ENCODE peak calls at places on chromosome 2, in nine cellular contexts. A, K, O, B, G, Y, R, E and W are unnamed samples.

GRCh38 chr2:58757971-58758370 is 516.8 kb upstream of the FANCL start:
- DNase-seq in A (no peak), K (no peak), O (no peak), B (no peak), G (no peak), Y (no peak), R (no peak), E (no peak), W (no peak)

GRCh38 chr2:220259656-220260055 is 632.2 kb downstream of the SLC4A3 start:
- DNase-seq in A (no peak), K (no peak), O (no peak), B (no peak), G (no peak), Y (no peak), R (no peak), E (no peak), W (no peak)

GRCh38 chr2:240437861-240438809 is 2.7 kb downstream of the GPC1 start:
- DNase-seq in A (no peak), K (peak; percentile 77), O (peak; percentile 75), B (peak; percentile 47), G (peak; percentile 24), Y (peak; percentile 76), R (peak; percentile 52), E (peak; percentile 41), W (peak; percentile 52)

GRCh38 chr2:179332903-179333302 is 68.3 kb upstream of the SESTD1 start:
- DNase-seq in A (peak; percentile 40), K (peak; percentile 51), O (no peak), B (peak; percentile 77), G (no peak), Y (no peak), R (no peak), E (peak; percentile 79), W (no peak)

GRCh38 chr2:119350311-119350998 is 16.2 kb downstream of the C2orf76 start:
- DNase-seq in A (no peak), K (no peak), O (no peak), B (no peak), G (no peak), Y (no peak), R (no peak), E (no peak), W (no peak)

GRCh38 chr2:214069254-214069653 is 341.6 kb upstream of the VWC2L start:
- DNase-seq in A (peak; percentile 37), K (peak; percentile 51), O (peak; percentile 4), B (peak; percentile 99), G (peak; percentile 57), Y (peak; percentile 13), R (peak; percentile 20), E (peak; percentile 95), W (no peak)

GRCh38 chr2:111221701-111222100 is 101.0 kb downstream of the BCL2L11 start:
- DNase-seq in A (no peak), K (no peak), O (no peak), B (no peak), G (no peak), Y (no peak), R (no peak), E (no peak), W (no peak)

GRCh38 chr2:19911799-19912509 is 10.2 kb upstream of the TTC32 start:
- DNase-seq in A (no peak), K (peak; percentile 95), O (no peak), B (peak; percentile 99), G (no peak), Y (no peak), R (no peak), E (peak; percentile 97), W (no peak)

GRCh38 chr2:16871426-16871825 is 205.8 kb upstream of the CYRIA start:
- DNase-seq in A (no peak), K (no peak), O (no peak), B (no peak), G (no peak), Y (no peak), R (no peak), E (no peak), W (no peak)

GRCh38 chr2:191247381-191248057 is 2.3 kb downstream of the MYO1B start:
- DNase-seq in A (no peak), K (peak; percentile 85), O (no peak), B (peak; percentile 93), G (peak; percentile 81), Y (peak; percentile 34), R (no peak), E (peak; percentile 99), W (no peak)

GRCh38 chr2:28117104-28117596 is 226.6 kb downstream of the BABAM2 start:
- DNase-seq in A (no peak), K (no peak), O (no peak), B (no peak), G (no peak), Y (no peak), R (no peak), E (peak; percentile 45), W (no peak)

GRCh38 chr2:74201596-74201995 is 3.2 kb downstream of the MTHFD2 start:
- DNase-seq in A (no peak), K (peak; percentile 35), O (no peak), B (peak; percentile 77), G (peak; percentile 73), Y (no peak), R (peak; percentile 44), E (peak; percentile 37), W (no peak)

GRCh38 chr2:58448065-58448507 is 207.0 kb upstream of the FANCL start:
- DNase-seq in A (peak; percentile 26), K (peak; percentile 83), O (peak; percentile 41), B (peak; percentile 75), G (peak; percentile 10), Y (peak; percentile 53), R (no peak), E (peak; percentile 72), W (no peak)

GRCh38 chr2:101111917-101112771 is 39.0 kb downstream of the TBC1D8 start:
- DNase-seq in A (peak; percentile 82), K (peak; percentile 38), O (no peak), B (peak; percentile 84), G (no peak), Y (no peak), R (no peak), E (peak; percentile 16), W (no peak)

GRCh38 chr2:220410296-220410695 is 782.9 kb downstream of the SLC4A3 start:
- DNase-seq in A (no peak), K (no peak), O (no peak), B (no peak), G (no peak), Y (no peak), R (no peak), E (no peak), W (no peak)

GRCh38 chr2:97935719-97936161 is 60.0 kb downstream of the TMEM131 start:
- DNase-seq in A (no peak), K (peak; percentile 55), O (peak; percentile 10), B (peak; percentile 80), G (peak; percentile 61), Y (peak; percentile 17), R (no peak), E (peak; percentile 63), W (no peak)

GRCh38 chr2:224404766-224405165 is 2.9 kb upstream of the FAM124B start:
- DNase-seq in A (no peak), K (no peak), O (no peak), B (no peak), G (no peak), Y (no peak), R (no peak), E (no peak), W (no peak)

GRCh38 chr2:231671617-231672350 is 36.5 kb upstream of the PTMA start:
- DNase-seq in A (no peak), K (no peak), O (no peak), B (no peak), G (no peak), Y (no peak), R (no peak), E (no peak), W (no peak)

GRCh38 chr2:230216489-230216888 is 3.3 kb downstream of the SP110 start:
- DNase-seq in A (no peak), K (peak; percentile 4), O (no peak), B (no peak), G (no peak), Y (no peak), R (no peak), E (no peak), W (no peak)

GRCh38 chr2:222127660-222128059 is 171.1 kb downstream of the PAX3 start:
- DNase-seq in A (no peak), K (no peak), O (no peak), B (no peak), G (no peak), Y (no peak), R (no peak), E (no peak), W (no peak)

GRCh38 chr2:30232027-30232800 is 880 bp downstream of the LBH start:
- DNase-seq in A (no peak), K (peak; percentile 77), O (peak; percentile 78), B (peak; percentile 53), G (no peak), Y (peak; percentile 31), R (peak; percentile 58), E (peak; percentile 63), W (peak; percentile 71)

GRCh38 chr2:43443317-43443716 is 152.5 kb downstream of the THADA start:
- DNase-seq in A (no peak), K (no peak), O (no peak), B (peak; percentile 36), G (no peak), Y (no peak), R (no peak), E (no peak), W (no peak)